ENCODE peak calls at places on chromosome 3, in eight cellular contexts. F is psoas muscle; I is pancreas; C is HepG2; U is effector memory CD4-positive, alpha-beta T cell; L is tibial artery; G is sigmoid colon; J is foreskin keratinocyte. Z is an unnamed sample.

GRCh38 chr3:126180477-126181397 is at the start of gene ALDH1L1:
- DNase-seq in I (peak; percentile 89), F (peak; percentile 88), J (peak; percentile 36), U (no peak), C (peak; percentile 69), G (peak; percentile 97), L (peak; percentile 92), Z (peak; percentile 86)

GRCh38 chr3:161489390-161489789 is 7.2 kb upstream of the OTOL1 start:
- DNase-seq in G (no peak), F (no peak), J (no peak), L (no peak), U (no peak), C (no peak), I (no peak), Z (no peak)

GRCh38 chr3:188349963-188350332 is 196.0 kb downstream of the LPP start:
- DNase-seq in G (no peak), J (no peak), C (no peak), I (no peak), F (no peak), L (no peak), U (no peak), Z (no peak)

GRCh38 chr3:189324538-189325138 is 152.9 kb downstream of the TPRG1 start:
- DNase-seq in F (no peak), J (peak; percentile 95), I (no peak), U (peak; percentile 76), C (peak; percentile 85), L (no peak), G (no peak), Z (peak; percentile 70)

GRCh38 chr3:27637346-27638000 is 84.7 kb downstream of the EOMES start:
- DNase-seq in U (no peak), J (no peak), I (no peak), G (no peak), C (no peak), F (no peak), L (peak; percentile 81), Z (no peak)

GRCh38 chr3:98839846-98840245 is 61.6 kb downstream of the DCBLD2 start:
- DNase-seq in L (no peak), F (no peak), J (no peak), U (no peak), I (no peak), G (no peak), C (no peak), Z (no peak)

GRCh38 chr3:77254967-77255831 is 215.3 kb downstream of the ROBO2 start:
- DNase-seq in U (no peak), J (peak; percentile 21), C (peak; percentile 54), G (no peak), L (no peak), F (no peak), I (no peak), Z (peak; percentile 60)

GRCh38 chr3:38601971-38602550 is 47.4 kb downstream of the SCN5A start:
- DNase-seq in U (no peak), F (no peak), C (no peak), I (no peak), L (peak; percentile 17), J (no peak), G (peak; percentile 29), Z (no peak)

GRCh38 chr3:28232659-28233058 is 8.8 kb upstream of the CMC1 start:
- DNase-seq in I (no peak), C (no peak), U (no peak), J (no peak), F (no peak), L (no peak), G (no peak), Z (no peak)

GRCh38 chr3:17810759-17811158 is 68.3 kb upstream of the TBC1D5 start:
- DNase-seq in U (no peak), L (no peak), C (peak; percentile 15), F (no peak), J (peak; percentile 17), I (no peak), G (no peak), Z (peak; percentile 21)

GRCh38 chr3:126342211-126342610 is 15.0 kb downstream of the KLF15 start:
- DNase-seq in G (no peak), F (no peak), C (no peak), J (no peak), U (no peak), I (peak; percentile 38), L (peak; percentile 62), Z (no peak)

GRCh38 chr3:167978071-167978470 is 117.7 kb downstream of the GOLIM4 start:
- DNase-seq in L (no peak), U (no peak), F (no peak), J (no peak), I (no peak), G (no peak), C (no peak), Z (peak; percentile 49)

GRCh38 chr3:95923496-95924210 is 890.7 kb upstream of the EPHA6 start:
- DNase-seq in J (peak; percentile 85), I (no peak), L (no peak), F (no peak), U (no peak), C (no peak), G (no peak), Z (no peak)

GRCh38 chr3:195063596-195064193 is 207.3 kb downstream of the XXYLT1 start:
- DNase-seq in F (no peak), J (no peak), C (no peak), I (peak; percentile 30), L (no peak), G (no peak), U (no peak), Z (no peak)

GRCh38 chr3:195065864-195066185 is 205.1 kb downstream of the XXYLT1 start:
- DNase-seq in J (no peak), L (no peak), F (no peak), U (no peak), C (no peak), G (peak; percentile 21), I (peak; percentile 34), Z (no peak)

GRCh38 chr3:195064300-195064931 is 206.5 kb downstream of the XXYLT1 start:
- DNase-seq in I (peak; percentile 21), L (no peak), C (peak; percentile 42), J (no peak), G (no peak), F (no peak), U (no peak), Z (no peak)

GRCh38 chr3:195066441-195066841 is 204.5 kb downstream of the XXYLT1 start:
- DNase-seq in C (no peak), I (peak; percentile 35), G (peak; percentile 50), F (no peak), J (no peak), L (no peak), U (no peak), Z (no peak)

GRCh38 chr3:195065142-195065863 is 205.7 kb downstream of the XXYLT1 start:
- DNase-seq in F (no peak), G (peak; percentile 63), C (no peak), J (no peak), L (no peak), U (no peak), I (peak; percentile 37), Z (no peak)
- H3K27ac ChIP-seq in F (no peak overlapping the region), G (peak overlapping the region; percentile 63), C (no peak overlapping the region), J (no peak overlapping the region), L (no peak overlapping the region), U (no peak overlapping the region), I (no peak overlapping the region), Z (no peak overlapping the region)

GRCh38 chr3:71031914-71032521 is 551.5 kb downstream of the FOXP1 start:
- DNase-seq in G (peak; percentile 66), U (no peak), I (no peak), F (peak; percentile 19), L (no peak), C (no peak), J (no peak), Z (no peak)

GRCh38 chr3:71028802-71029201 is 554.7 kb downstream of the FOXP1 start:
- DNase-seq in G (no peak), I (no peak), J (no peak), U (no peak), F (no peak), L (no peak), C (no peak), Z (no peak)

GRCh38 chr3:71031151-71031550 is 552.4 kb downstream of the FOXP1 start:
- DNase-seq in I (no peak), L (no peak), U (no peak), F (no peak), J (no peak), G (no peak), C (no peak), Z (no peak)

GRCh38 chr3:71030748-71031147 is 552.8 kb downstream of the FOXP1 start:
- DNase-seq in U (no peak), G (no peak), F (no peak), J (no peak), L (no peak), C (no peak), I (no peak), Z (no peak)

DNA sequence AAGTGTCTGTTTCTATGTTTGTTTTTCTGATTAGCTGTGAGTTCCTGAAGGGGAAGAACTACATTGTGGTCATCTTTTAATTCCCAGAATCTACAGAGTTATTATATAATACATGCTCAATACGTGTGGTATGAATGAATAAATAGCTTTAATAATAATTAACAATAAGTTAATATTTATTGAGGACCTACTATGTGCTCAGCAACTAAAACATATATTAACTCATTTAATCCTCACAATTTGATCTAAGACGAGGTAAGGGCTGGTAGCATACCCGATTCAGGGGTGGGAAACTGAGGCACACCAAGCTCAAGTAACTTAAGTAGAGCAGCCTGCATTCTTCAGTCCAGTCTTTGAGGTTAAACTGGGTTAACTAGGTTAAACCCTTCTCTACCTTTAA is 553.8 kb downstream of the FOXP1 start:
- DNase-seq in C (no peak), J (no peak), U (no peak), F (no peak), I (no peak), G (no peak), L (no peak), Z (no peak)
- H3K4me1 ChIP-seq in C (peaks cover 47% of the 10 kb centered on the region), J (peaks cover 6% of the 10 kb centered on the region), U (peaks cover 16% of the 10 kb centered on the region), F (peaks cover 12% of the 10 kb centered on the region), I (peaks cover 19% of the 10 kb centered on the region), G (peaks cover 69% of the 10 kb centered on the region), L (no peaks in the 10 kb centered on the region), Z (no peaks in the 10 kb centered on the region)

GRCh38 chr3:56557815-56558170 is 818 bp downstream of the CCDC66 start:
- DNase-seq in G (no peak), F (no peak), C (no peak), L (no peak), J (peak; percentile 37), U (no peak), I (no peak), Z (no peak)
- H3K27ac ChIP-seq in G (peak overlapping the region; percentile 95), F (peak overlapping the region; percentile 85), C (peak overlapping the region; percentile 84), L (peak overlapping the region; percentile 87), J (peak overlapping the region; percentile 59), U (peak overlapping the region; percentile 93), I (peak overlapping the region; percentile 76), Z (peak overlapping the region; percentile 89)

GRCh38 chr3:195155842-195156241 is 115.1 kb downstream of the XXYLT1 start:
- DNase-seq in I (no peak), U (no peak), J (no peak), F (no peak), G (no peak), C (no peak), L (no peak), Z (no peak)

GRCh38 chr3:195154793-195155535 is 116.0 kb downstream of the XXYLT1 start:
- DNase-seq in G (peak; percentile 98), U (no peak), F (peak; percentile 82), I (peak; percentile 87), C (peak; percentile 91), L (peak; percentile 83), J (peak; percentile 47), Z (peak; percentile 98)

GRCh38 chr3:195153653-195154052 is 117.3 kb downstream of the XXYLT1 start:
- DNase-seq in G (peak; percentile 79), U (no peak), L (no peak), C (no peak), F (no peak), J (no peak), I (no peak), Z (no peak)

GRCh38 chr3:195154111-195154791 is 116.7 kb downstream of the XXYLT1 start:
- DNase-seq in U (no peak), J (no peak), I (no peak), F (no peak), L (no peak), G (no peak), C (no peak), Z (peak; percentile 64)

GRCh38 chr3:195156286-195156890 is 114.6 kb downstream of the XXYLT1 start:
- DNase-seq in J (no peak), L (no peak), U (no peak), C (peak; percentile 18), F (no peak), G (no peak), I (no peak), Z (no peak)
- H3K4me1 ChIP-seq in J (peaks cover 29% of the 10 kb centered on the region), L (no peaks in the 10 kb centered on the region), U (no peaks in the 10 kb centered on the region), C (peaks cover 95% of the 10 kb centered on the region), F (peaks cover 28% of the 10 kb centered on the region), G (peaks cover 75% of the 10 kb centered on the region), I (no peaks in the 10 kb centered on the region), Z (peaks cover 24% of the 10 kb centered on the region)

Z was measured in cardiac muscle cell.